ENCODE peak calls at places on chromosomes 5 and 9, in eight cellular contexts. F is CD4-positive, alpha-beta T cell; C is GM13977; G is body of pancreas; V is lower leg skin; P is Calu3; H is bronchial epithelial cell; X is fibroblast of pulmonary artery. O is an unnamed sample.

GRCh38 chr5:56838409-56839039 is 23.2 kb downstream of the MAP3K1 start:
- DNase-seq in X (peak; percentile 79), C (peak; percentile 14), G (no peak), H (peak; percentile 65), P (no peak), F (no peak), V (no peak), O (no peak)

GRCh38 chr5:124395899-124396298 is 350.5 kb downstream of the ZNF608 start:
- DNase-seq in X (no peak), G (no peak), H (no peak), V (no peak), C (no peak), F (no peak), P (no peak), O (no peak)

GRCh38 chr5:172798422-172799215 is 27.6 kb upstream of the DUSP1 start:
- DNase-seq in X (peak; percentile 87), H (peak; percentile 96), V (peak; percentile 72), C (no peak), G (no peak), F (no peak), P (no peak), O (no peak)

GRCh38 chr5:72065751-72066255 is 41.5 kb upstream of the MAP1B start:
- DNase-seq in F (no peak), P (no peak), G (no peak), H (no peak), X (peak; percentile 29), V (no peak), C (no peak), O (no peak)

GRCh38 chr5:162699361-162699760 is 631.8 kb downstream of the GABRG2 start:
- DNase-seq in V (no peak), G (no peak), P (no peak), X (no peak), C (no peak), F (no peak), H (no peak), O (no peak)

GRCh38 chr9:16705121-16705604 is 165.3 kb downstream of the BNC2 start:
- DNase-seq in G (peak; percentile 70), F (no peak), X (peak; percentile 99), V (peak; percentile 73), C (no peak), H (peak; percentile 28), P (peak; percentile 50), O (peak; percentile 41)

GRCh38 chr9:108001219-108001618 is 511.6 kb upstream of the KLF4 start:
- DNase-seq in P (no peak), H (no peak), V (no peak), F (no peak), G (no peak), C (no peak), X (no peak), O (no peak)

GRCh38 chr5:34538026-34538672 is 118.0 kb upstream of the RAI14 start:
- DNase-seq in P (peak; percentile 20), X (peak; percentile 34), C (no peak), F (no peak), G (no peak), H (peak; percentile 55), V (no peak), O (no peak)

GRCh38 chr5:10320793-10321192 is 13.1 kb upstream of the CMBL start:
- DNase-seq in C (no peak), X (no peak), V (no peak), H (no peak), P (no peak), F (no peak), G (no peak), O (peak; percentile 3)

GRCh38 chr9:85172001-85172978 is 502.8 kb downstream of the NTRK2 start:
- DNase-seq in H (peak; percentile 84), X (no peak), C (peak; percentile 23), F (no peak), V (peak; percentile 41), P (no peak), G (no peak), O (peak; percentile 51)

GRCh38 chr5:1727571-1727970 is 72.1 kb downstream of the MRPL36 start:
- DNase-seq in V (peak; percentile 6), X (no peak), P (no peak), H (no peak), G (no peak), F (no peak), C (no peak), O (no peak)

GRCh38 chr5:163402007-163402406 is 35.4 kb upstream of the CCNG1 start:
- DNase-seq in V (no peak), X (no peak), H (no peak), C (no peak), F (no peak), P (no peak), G (no peak), O (no peak)

GRCh38 chr5:168089201-168089887 is 202.1 kb upstream of the WWC1 start:
- DNase-seq in H (no peak), X (no peak), G (no peak), P (no peak), V (no peak), C (no peak), F (no peak), O (no peak)

GRCh38 chr5:177468329-177469058 is 4.9 kb downstream of the DBN1 start:
- DNase-seq in X (no peak), V (no peak), P (no peak), G (no peak), C (no peak), H (peak; percentile 48), F (no peak), O (no peak)

GRCh38 chr5:103098993-103099392 is 20.9 kb downstream of the GIN1 start:
- DNase-seq in C (no peak), V (no peak), P (no peak), F (no peak), X (peak; percentile 6), G (no peak), H (peak; percentile 5), O (no peak)

GRCh38 chr5:87170799-87171198 is 96.9 kb upstream of the RASA1 start:
- DNase-seq in P (no peak), G (no peak), V (no peak), F (no peak), C (no peak), H (no peak), X (no peak), O (no peak)

GRCh38 chr5:145854651-145855258 is 18.1 kb downstream of the GRXCR2 start:
- DNase-seq in P (peak; percentile 55), H (peak; percentile 80), C (no peak), F (no peak), V (no peak), X (peak; percentile 76), G (no peak), O (no peak)

GRCh38 chr5:93887678-93888077 is 146.3 kb upstream of the POU5F2 start:
- DNase-seq in P (no peak), X (no peak), H (no peak), G (no peak), F (no peak), V (no peak), C (no peak), O (no peak)

GRCh38 chr5:22900801-22901310 is 47.7 kb upstream of the CDH12 start:
- DNase-seq in C (no peak), P (no peak), V (no peak), H (no peak), F (no peak), G (no peak), X (no peak), O (no peak)

GRCh38 chr5:180135128-180135955 is 63.8 kb upstream of the RNF130 start:
- DNase-seq in G (no peak), V (no peak), F (no peak), C (no peak), X (peak; percentile 77), H (peak; percentile 86), P (peak; percentile 77), O (peak; percentile 37)

GRCh38 chr5:149727336-149728035 is 2.6 kb upstream of the PPARGC1B start:
- DNase-seq in X (no peak), G (no peak), P (no peak), V (no peak), F (no peak), C (no peak), H (no peak), O (no peak)

GRCh38 chr5:179240561-179240960 is 104.7 kb downstream of the ADAMTS2 start:
- DNase-seq in V (no peak), G (peak; percentile 3), C (no peak), H (no peak), P (no peak), F (no peak), X (no peak), O (peak; percentile 38)

GRCh38 chr9:130640681-130641080 is 23.7 kb upstream of the PRDM12 start:
- DNase-seq in H (no peak), C (no peak), V (no peak), G (no peak), F (no peak), X (no peak), P (no peak), O (no peak)
- TF ChIP-seq CTCF in H (no peak), C (no peak), V (no peak), G (no peak), F (no peak), X (no peak), P (no peak), O (no peak)

DNA sequence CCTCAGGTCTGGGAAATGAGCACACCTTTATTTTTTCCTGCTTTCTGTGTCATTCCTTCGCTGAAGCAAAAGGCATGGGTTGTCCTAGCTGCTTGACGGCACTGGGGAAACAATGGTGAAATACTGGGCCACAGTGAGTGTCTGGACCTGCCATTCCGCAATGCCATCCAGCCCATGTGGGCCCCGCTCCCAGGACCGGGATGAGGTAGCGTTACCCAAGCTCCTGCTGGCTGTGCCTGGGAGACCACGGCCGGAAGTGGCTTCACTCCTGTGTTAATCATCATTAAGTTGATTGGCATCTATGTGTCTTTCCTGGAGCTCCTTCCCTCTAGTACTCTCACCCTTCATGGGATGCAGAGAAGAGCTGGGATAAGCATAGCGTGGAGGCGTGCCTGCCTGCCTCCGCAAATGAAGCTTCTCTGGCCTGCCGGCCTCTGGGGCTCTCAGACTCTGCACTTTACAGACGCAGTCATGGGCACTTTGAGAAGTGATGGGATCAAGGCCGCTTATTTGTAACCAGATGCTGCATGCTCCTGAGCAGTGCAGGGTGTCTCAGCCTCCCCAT is 16.5 kb upstream of the SMIM32 start:
- DNase-seq in C (no peak), X (no peak), H (no peak), P (no peak), G (no peak), F (no peak), V (no peak), O (no peak)
- TF ChIP-seq CTCF in C (no peak), X (no peak), H (no peak), P (no peak), G (no peak), F (no peak), V (no peak), O (no peak)

DNA sequence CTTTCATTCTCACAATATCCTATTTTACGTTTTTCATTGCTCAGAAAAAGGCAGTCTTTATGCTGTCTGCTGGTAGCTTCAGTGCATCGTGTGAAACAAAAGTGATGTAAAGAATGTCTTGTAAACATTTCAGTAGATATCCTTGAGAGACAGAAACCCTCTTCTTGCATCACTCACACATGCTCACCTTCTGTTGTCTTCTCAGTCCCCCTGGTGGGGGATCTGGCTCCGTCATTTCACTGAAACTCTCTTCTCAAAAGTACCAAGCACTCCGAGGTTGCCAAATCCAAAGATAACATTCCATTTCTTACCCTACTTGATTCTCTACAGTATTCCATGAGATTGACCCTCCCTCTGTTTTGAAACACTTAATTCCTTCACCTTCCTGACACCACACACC is 46.1 kb upstream of the PCA3 start:
- DNase-seq in F (no peak), C (no peak), H (no peak), G (no peak), V (no peak), X (no peak), P (no peak), O (no peak)
- TF ChIP-seq CTCF in F (no peak), C (peak; percentile 9), H (no peak), G (no peak), V (no peak), X (no peak), P (no peak), O (no peak)

GRCh38 chr5:123094919-123095693 is 6.1 kb downstream of the PRDM6 start:
- DNase-seq in V (no peak), G (no peak), C (peak; percentile 27), H (no peak), F (no peak), P (no peak), X (no peak), O (no peak)
- TF ChIP-seq CTCF in V (no peak), G (no peak), C (no peak), H (no peak), F (no peak), P (no peak), X (no peak), O (no peak)